ENCODE peak calls at places on chromosomes 11 and 22, in ten cellular contexts. One of them, this sample, is unnamed.

GRCh38 chr22:43658823-43659222 is 153.3 kb downstream of the EFCAB6 start:
- DNase-seq in Right ventricle myocardium inferior: no peak
- DNase-seq in AG20443: no peak
- DNase-seq in DMS79 treated with DMSO at 0.1 percent for 48 hours: no peak
- DNase-seq in hypothalamus: no peak
- DNase-seq in hippocampal formation: no peak
- DNase-seq in EL: no peak
- DNase-seq in activated CD4-positive, alpha-beta T cell treated with anti-CD3 and anti-CD28 coated beads for 24 hours: no peak
- DNase-seq in amniotic epithelial cell: no peak
- DNase-seq in midbrain: no peak
- DNase-seq in this sample: no peak

GRCh38 chr11:118224512-118225180 is at the start of gene JAML:
- DNase-seq in Right ventricle myocardium inferior: no peak
- DNase-seq in hypothalamus: no peak
- DNase-seq in DMS79 treated with DMSO at 0.1 percent for 48 hours: no peak
- DNase-seq in activated CD4-positive, alpha-beta T cell treated with anti-CD3 and anti-CD28 coated beads for 24 hours: no peak
- DNase-seq in AG20443: no peak
- DNase-seq in EL: no peak
- DNase-seq in amniotic epithelial cell: no peak
- DNase-seq in hippocampal formation: no peak
- DNase-seq in midbrain: no peak
- DNase-seq in this sample: no peak

GRCh38 chr22:45273452-45274075 is 11.2 kb upstream of the UPK3A start:
- DNase-seq in Right ventricle myocardium inferior: no peak
- DNase-seq in EL: no peak
- DNase-seq in hippocampal formation: no peak
- DNase-seq in AG20443: no peak
- DNase-seq in hypothalamus: no peak
- DNase-seq in amniotic epithelial cell: no peak
- DNase-seq in midbrain: no peak
- DNase-seq in activated CD4-positive, alpha-beta T cell treated with anti-CD3 and anti-CD28 coated beads for 24 hours: no peak
- DNase-seq in DMS79 treated with DMSO at 0.1 percent for 48 hours: no peak
- DNase-seq in this sample: no peak

GRCh38 chr22:50317674-50318073 is 9.1 kb downstream of the DENND6B start:
- DNase-seq in hypothalamus: no peak
- DNase-seq in hippocampal formation: no peak
- DNase-seq in Right ventricle myocardium inferior: no peak
- DNase-seq in DMS79 treated with DMSO at 0.1 percent for 48 hours: no peak
- DNase-seq in midbrain: no peak
- DNase-seq in AG20443: no peak
- DNase-seq in activated CD4-positive, alpha-beta T cell treated with anti-CD3 and anti-CD28 coated beads for 24 hours: no peak
- DNase-seq in EL: no peak
- DNase-seq in amniotic epithelial cell: no peak
- DNase-seq in this sample: no peak

GRCh38 chr11:85718991-85719807 is 33.2 kb upstream of the CCDC89 start:
- DNase-seq in hypothalamus: peak
- DNase-seq in midbrain: peak
- DNase-seq in Right ventricle myocardium inferior: no peak
- DNase-seq in AG20443: peak
- DNase-seq in hippocampal formation: peak
- DNase-seq in amniotic epithelial cell: peak
- DNase-seq in DMS79 treated with DMSO at 0.1 percent for 48 hours: no peak
- DNase-seq in activated CD4-positive, alpha-beta T cell treated with anti-CD3 and anti-CD28 coated beads for 24 hours: no peak
- DNase-seq in EL: peak
- DNase-seq in this sample: peak

GRCh38 chr11:2652857-2653643 is 46.7 kb downstream of the KCNQ1OT1 start:
- DNase-seq in hippocampal formation: no peak
- DNase-seq in amniotic epithelial cell: no peak
- DNase-seq in DMS79 treated with DMSO at 0.1 percent for 48 hours: no peak
- DNase-seq in hypothalamus: no peak
- DNase-seq in EL: no peak
- DNase-seq in Right ventricle myocardium inferior: no peak
- DNase-seq in activated CD4-positive, alpha-beta T cell treated with anti-CD3 and anti-CD28 coated beads for 24 hours: no peak
- DNase-seq in AG20443: peak
- DNase-seq in midbrain: no peak
- DNase-seq in this sample: no peak

GRCh38 chr22:30289126-30289979 is at the start of gene CASTOR1:
- DNase-seq in DMS79 treated with DMSO at 0.1 percent for 48 hours: peak
- DNase-seq in EL: peak
- DNase-seq in hypothalamus: peak
- DNase-seq in midbrain: peak
- DNase-seq in hippocampal formation: peak
- DNase-seq in AG20443: peak
- DNase-seq in activated CD4-positive, alpha-beta T cell treated with anti-CD3 and anti-CD28 coated beads for 24 hours: peak
- DNase-seq in amniotic epithelial cell: peak
- DNase-seq in Right ventricle myocardium inferior: peak
- DNase-seq in this sample: peak

GRCh38 chr11:133740928-133741327 is 104.4 kb downstream of the SPATA19 start:
- DNase-seq in Right ventricle myocardium inferior: no peak
- DNase-seq in hypothalamus: no peak
- DNase-seq in amniotic epithelial cell: no peak
- DNase-seq in midbrain: no peak
- DNase-seq in EL: no peak
- DNase-seq in hippocampal formation: no peak
- DNase-seq in AG20443: no peak
- DNase-seq in activated CD4-positive, alpha-beta T cell treated with anti-CD3 and anti-CD28 coated beads for 24 hours: no peak
- DNase-seq in DMS79 treated with DMSO at 0.1 percent for 48 hours: no peak
- DNase-seq in this sample: no peak

GRCh38 chr11:65150513-65151271 is 16.4 kb upstream of the SYVN1 start:
- DNase-seq in amniotic epithelial cell: peak
- DNase-seq in activated CD4-positive, alpha-beta T cell treated with anti-CD3 and anti-CD28 coated beads for 24 hours: no peak
- DNase-seq in AG20443: peak
- DNase-seq in Right ventricle myocardium inferior: peak
- DNase-seq in DMS79 treated with DMSO at 0.1 percent for 48 hours: peak
- DNase-seq in hypothalamus: peak
- DNase-seq in midbrain: peak
- DNase-seq in hippocampal formation: peak
- DNase-seq in EL: peak
- DNase-seq in this sample: peak

GRCh38 chr11:130882138-130882551 is 34.1 kb downstream of the SNX19 start:
- DNase-seq in hippocampal formation: no peak
- DNase-seq in AG20443: no peak
- DNase-seq in Right ventricle myocardium inferior: no peak
- DNase-seq in DMS79 treated with DMSO at 0.1 percent for 48 hours: no peak
- DNase-seq in amniotic epithelial cell: no peak
- DNase-seq in EL: no peak
- DNase-seq in activated CD4-positive, alpha-beta T cell treated with anti-CD3 and anti-CD28 coated beads for 24 hours: no peak
- DNase-seq in hypothalamus: no peak
- DNase-seq in midbrain: no peak
- DNase-seq in this sample: no peak

GRCh38 chr22:38798496-38798895 is 4.6 kb upstream of the DNAL4 start:
- DNase-seq in hypothalamus: no peak
- DNase-seq in EL: no peak
- DNase-seq in Right ventricle myocardium inferior: no peak
- DNase-seq in DMS79 treated with DMSO at 0.1 percent for 48 hours: no peak
- DNase-seq in AG20443: no peak
- DNase-seq in midbrain: no peak
- DNase-seq in amniotic epithelial cell: no peak
- DNase-seq in activated CD4-positive, alpha-beta T cell treated with anti-CD3 and anti-CD28 coated beads for 24 hours: no peak
- DNase-seq in hippocampal formation: no peak
- DNase-seq in this sample: no peak

GRCh38 chr11:32232516-32232915 is 141.6 kb downstream of the RCN1 start:
- DNase-seq in DMS79 treated with DMSO at 0.1 percent for 48 hours: no peak
- DNase-seq in midbrain: no peak
- DNase-seq in activated CD4-positive, alpha-beta T cell treated with anti-CD3 and anti-CD28 coated beads for 24 hours: no peak
- DNase-seq in amniotic epithelial cell: no peak
- DNase-seq in AG20443: no peak
- DNase-seq in hypothalamus: no peak
- DNase-seq in hippocampal formation: no peak
- DNase-seq in Right ventricle myocardium inferior: no peak
- DNase-seq in EL: no peak
- DNase-seq in this sample: no peak

GRCh38 chr11:44071157-44071556 is 5.1 kb downstream of the ACCS start:
- DNase-seq in hypothalamus: no peak
- DNase-seq in AG20443: no peak
- DNase-seq in hippocampal formation: no peak
- DNase-seq in DMS79 treated with DMSO at 0.1 percent for 48 hours: no peak
- DNase-seq in activated CD4-positive, alpha-beta T cell treated with anti-CD3 and anti-CD28 coated beads for 24 hours: no peak
- DNase-seq in Right ventricle myocardium inferior: no peak
- DNase-seq in amniotic epithelial cell: no peak
- DNase-seq in EL: no peak
- DNase-seq in midbrain: no peak
- DNase-seq in this sample: no peak

GRCh38 chr11:111308140-111308539 is 9.8 kb downstream of the POU2AF3 start:
- DNase-seq in activated CD4-positive, alpha-beta T cell treated with anti-CD3 and anti-CD28 coated beads for 24 hours: no peak
- DNase-seq in midbrain: no peak
- DNase-seq in amniotic epithelial cell: no peak
- DNase-seq in hippocampal formation: no peak
- DNase-seq in Right ventricle myocardium inferior: no peak
- DNase-seq in EL: no peak
- DNase-seq in AG20443: no peak
- DNase-seq in hypothalamus: no peak
- DNase-seq in DMS79 treated with DMSO at 0.1 percent for 48 hours: peak
- DNase-seq in this sample: no peak

GRCh38 chr22:20422271-20422958 is 15.2 kb downstream of the SCARF2 start:
- DNase-seq in midbrain: no peak
- DNase-seq in EL: no peak
- DNase-seq in Right ventricle myocardium inferior: no peak
- DNase-seq in hippocampal formation: no peak
- DNase-seq in AG20443: peak
- DNase-seq in hypothalamus: no peak
- DNase-seq in DMS79 treated with DMSO at 0.1 percent for 48 hours: no peak
- DNase-seq in amniotic epithelial cell: no peak
- DNase-seq in activated CD4-positive, alpha-beta T cell treated with anti-CD3 and anti-CD28 coated beads for 24 hours: no peak
- DNase-seq in this sample: no peak

GRCh38 chr22:44666207-44666585 is 35.8 kb upstream of the PRR5 start:
- DNase-seq in amniotic epithelial cell: no peak
- DNase-seq in Right ventricle myocardium inferior: no peak
- DNase-seq in DMS79 treated with DMSO at 0.1 percent for 48 hours: no peak
- DNase-seq in AG20443: no peak
- DNase-seq in midbrain: no peak
- DNase-seq in hypothalamus: no peak
- DNase-seq in EL: no peak
- DNase-seq in hippocampal formation: no peak
- DNase-seq in activated CD4-positive, alpha-beta T cell treated with anti-CD3 and anti-CD28 coated beads for 24 hours: no peak
- DNase-seq in this sample: no peak

GRCh38 chr22:37303821-37304274 is 21.5 kb downstream of the CYTH4 start:
- DNase-seq in midbrain: no peak
- DNase-seq in hypothalamus: no peak
- DNase-seq in activated CD4-positive, alpha-beta T cell treated with anti-CD3 and anti-CD28 coated beads for 24 hours: peak
- DNase-seq in DMS79 treated with DMSO at 0.1 percent for 48 hours: no peak
- DNase-seq in AG20443: peak
- DNase-seq in Right ventricle myocardium inferior: peak
- DNase-seq in hippocampal formation: no peak
- DNase-seq in EL: peak
- DNase-seq in amniotic epithelial cell: peak
- DNase-seq in this sample: peak

GRCh38 chr11:19698493-19699292 is 13.9 kb upstream of the NAV2 start:
- DNase-seq in hypothalamus: no peak
- DNase-seq in hippocampal formation: no peak
- DNase-seq in midbrain: no peak
- DNase-seq in DMS79 treated with DMSO at 0.1 percent for 48 hours: no peak
- DNase-seq in AG20443: peak
- DNase-seq in activated CD4-positive, alpha-beta T cell treated with anti-CD3 and anti-CD28 coated beads for 24 hours: no peak
- DNase-seq in Right ventricle myocardium inferior: no peak
- DNase-seq in EL: peak
- DNase-seq in amniotic epithelial cell: peak
- DNase-seq in this sample: peak

GRCh38 chr11:14413307-14414072 is 54.5 kb upstream of the RRAS2 start:
- DNase-seq in DMS79 treated with DMSO at 0.1 percent for 48 hours: no peak
- DNase-seq in Right ventricle myocardium inferior: peak
- DNase-seq in midbrain: no peak
- DNase-seq in hippocampal formation: no peak
- DNase-seq in EL: peak
- DNase-seq in hypothalamus: no peak
- DNase-seq in activated CD4-positive, alpha-beta T cell treated with anti-CD3 and anti-CD28 coated beads for 24 hours: no peak
- DNase-seq in amniotic epithelial cell: peak
- DNase-seq in AG20443: peak
- DNase-seq in this sample: peak

GRCh38 chr11:12066056-12066798 is 44.2 kb upstream of the MICAL2 start:
- DNase-seq in hippocampal formation: no peak
- DNase-seq in EL: peak
- DNase-seq in AG20443: peak
- DNase-seq in hypothalamus: no peak
- DNase-seq in midbrain: no peak
- DNase-seq in activated CD4-positive, alpha-beta T cell treated with anti-CD3 and anti-CD28 coated beads for 24 hours: no peak
- DNase-seq in amniotic epithelial cell: peak
- DNase-seq in Right ventricle myocardium inferior: no peak
- DNase-seq in DMS79 treated with DMSO at 0.1 percent for 48 hours: peak
- DNase-seq in this sample: peak

GRCh38 chr11:76159983-76160661 is 46.2 kb downstream of the WNT11 start:
- DNase-seq in amniotic epithelial cell: no peak
- DNase-seq in hypothalamus: no peak
- DNase-seq in midbrain: no peak
- DNase-seq in activated CD4-positive, alpha-beta T cell treated with anti-CD3 and anti-CD28 coated beads for 24 hours: no peak
- DNase-seq in DMS79 treated with DMSO at 0.1 percent for 48 hours: peak
- DNase-seq in AG20443: no peak
- DNase-seq in hippocampal formation: no peak
- DNase-seq in Right ventricle myocardium inferior: peak
- DNase-seq in EL: no peak
- DNase-seq in this sample: no peak

GRCh38 chr11:47154738-47155570 is 21.7 kb downstream of the ARFGAP2 start:
- DNase-seq in midbrain: no peak
- DNase-seq in AG20443: no peak
- DNase-seq in activated CD4-positive, alpha-beta T cell treated with anti-CD3 and anti-CD28 coated beads for 24 hours: no peak
- DNase-seq in hippocampal formation: no peak
- DNase-seq in DMS79 treated with DMSO at 0.1 percent for 48 hours: no peak
- DNase-seq in hypothalamus: no peak
- DNase-seq in EL: no peak
- DNase-seq in amniotic epithelial cell: no peak
- DNase-seq in Right ventricle myocardium inferior: no peak
- DNase-seq in this sample: no peak

GRCh38 chr11:57335343-57336110 is at the start of gene SSRP1:
- DNase-seq in hypothalamus: peak
- DNase-seq in activated CD4-positive, alpha-beta T cell treated with anti-CD3 and anti-CD28 coated beads for 24 hours: peak
- DNase-seq in DMS79 treated with DMSO at 0.1 percent for 48 hours: peak
- DNase-seq in Right ventricle myocardium inferior: peak
- DNase-seq in amniotic epithelial cell: peak
- DNase-seq in hippocampal formation: peak
- DNase-seq in AG20443: peak
- DNase-seq in midbrain: peak
- DNase-seq in EL: peak
- DNase-seq in this sample: peak

GRCh38 chr11:131776211-131776610 is 405.8 kb downstream of the NTM start:
- DNase-seq in DMS79 treated with DMSO at 0.1 percent for 48 hours: no peak
- DNase-seq in hypothalamus: no peak
- DNase-seq in activated CD4-positive, alpha-beta T cell treated with anti-CD3 and anti-CD28 coated beads for 24 hours: no peak
- DNase-seq in amniotic epithelial cell: no peak
- DNase-seq in midbrain: no peak
- DNase-seq in Right ventricle myocardium inferior: no peak
- DNase-seq in hippocampal formation: no peak
- DNase-seq in AG20443: no peak
- DNase-seq in EL: no peak
- DNase-seq in this sample: no peak

GRCh38 chr22:37487559-37487958 is 1.4 kb upstream of the MFNG start:
- DNase-seq in EL: no peak
- DNase-seq in AG20443: no peak
- DNase-seq in Right ventricle myocardium inferior: no peak
- DNase-seq in midbrain: no peak
- DNase-seq in hypothalamus: no peak
- DNase-seq in hippocampal formation: no peak
- DNase-seq in DMS79 treated with DMSO at 0.1 percent for 48 hours: no peak
- DNase-seq in activated CD4-positive, alpha-beta T cell treated with anti-CD3 and anti-CD28 coated beads for 24 hours: no peak
- DNase-seq in amniotic epithelial cell: no peak
- DNase-seq in this sample: no peak

GRCh38 chr11:129385801-129386200 is 10.2 kb downstream of the BARX2 start:
- DNase-seq in hippocampal formation: no peak
- DNase-seq in AG20443: no peak
- DNase-seq in hypothalamus: no peak
- DNase-seq in EL: no peak
- DNase-seq in amniotic epithelial cell: no peak
- DNase-seq in midbrain: no peak
- DNase-seq in DMS79 treated with DMSO at 0.1 percent for 48 hours: peak
- DNase-seq in activated CD4-positive, alpha-beta T cell treated with anti-CD3 and anti-CD28 coated beads for 24 hours: no peak
- DNase-seq in Right ventricle myocardium inferior: no peak
- DNase-seq in this sample: no peak

GRCh38 chr11:71188073-71188472 is 64.3 kb downstream of the SHANK2 start:
- DNase-seq in hippocampal formation: no peak
- DNase-seq in activated CD4-positive, alpha-beta T cell treated with anti-CD3 and anti-CD28 coated beads for 24 hours: no peak
- DNase-seq in amniotic epithelial cell: no peak
- DNase-seq in Right ventricle myocardium inferior: no peak
- DNase-seq in midbrain: no peak
- DNase-seq in EL: no peak
- DNase-seq in hypothalamus: no peak
- DNase-seq in AG20443: no peak
- DNase-seq in DMS79 treated with DMSO at 0.1 percent for 48 hours: no peak
- DNase-seq in this sample: no peak

GRCh38 chr11:133506023-133506422 is 26.3 kb downstream of the OPCML start:
- DNase-seq in hippocampal formation: no peak
- DNase-seq in hypothalamus: no peak
- DNase-seq in EL: no peak
- DNase-seq in midbrain: no peak
- DNase-seq in amniotic epithelial cell: no peak
- DNase-seq in Right ventricle myocardium inferior: no peak
- DNase-seq in AG20443: no peak
- DNase-seq in DMS79 treated with DMSO at 0.1 percent for 48 hours: no peak
- DNase-seq in activated CD4-positive, alpha-beta T cell treated with anti-CD3 and anti-CD28 coated beads for 24 hours: no peak
- DNase-seq in this sample: no peak